ENCODE peak calls at places on chromosome 15, in nine cellular contexts. L is chondrocyte; X is H4; B is endothelial cell; T is NCI-H1930; C is SK-N-DZ; V is stimulated activated CD4-positive, alpha-beta T cell treated with anti-CD3 and anti-CD28 coated beads, TNF-alpha, amount 100 ng/mL, for 24 hours; Z is germinal center; A is M059J. Y is an unnamed sample.

GRCh38 chr15:40338921-40339620 is 1.7 kb downstream of the CCDC9B start:
- DNase-seq in L (no peak), X (peak), B (no peak), T (no peak), C (no peak), V (no peak), Z (no peak), A (peak), Y (peak)

GRCh38 chr15:48939686-48940085 is 24.0 kb downstream of the SHC4 start:
- DNase-seq in L (no peak), X (peak), B (no peak), T (no peak), C (no peak), V (no peak), Z (no peak), A (peak), Y (peak)

GRCh38 chr15:98653686-98654085 is 5.3 kb downstream of the IGF1R start:
- DNase-seq in L (no peak), X (no peak), B (no peak), T (no peak), C (no peak), V (no peak), Z (no peak), A (no peak), Y (no peak)

GRCh38 chr15:66947471-66947870 is 117.9 kb upstream of the SMAD3 start:
- DNase-seq in L (no peak), X (no peak), B (no peak), T (no peak), C (no peak), V (no peak), Z (no peak), A (no peak), Y (no peak)

GRCh38 chr15:41775651-41776050 is 1.4 kb downstream of the MAPKBP1 start:
- DNase-seq in L (no peak), X (no peak), B (no peak), T (no peak), C (no peak), V (no peak), Z (no peak), A (peak), Y (peak)

GRCh38 chr15:42591238-42591936 is 16.0 kb downstream of the STARD9 start:
- DNase-seq in L (no peak), X (peak), B (no peak), T (no peak), C (no peak), V (no peak), Z (peak), A (peak), Y (peak)

GRCh38 chr15:45228931-45229330 is 23.1 kb upstream of the SLC28A2 start:
- DNase-seq in L (no peak), X (no peak), B (no peak), T (no peak), C (no peak), V (no peak), Z (no peak), A (peak), Y (no peak)

GRCh38 chr15:92877000-92877399 is 23.1 kb upstream of the CHD2 start:
- DNase-seq in L (no peak), X (no peak), B (no peak), T (no peak), C (no peak), V (no peak), Z (no peak), A (no peak), Y (no peak)

GRCh38 chr15:90883971-90884718 is at the start of gene FES:
- DNase-seq in L (peak), X (no peak), B (peak), T (no peak), C (no peak), V (no peak), Z (no peak), A (no peak), Y (no peak)

GRCh38 chr15:48186271-48186670 is 5.2 kb upstream of the CTXN2 start:
- DNase-seq in L (no peak), X (no peak), B (no peak), T (no peak), C (peak), V (no peak), Z (no peak), A (no peak), Y (no peak)

GRCh38 chr15:26806574-26806973 is 33.7 kb upstream of the GABRB3 start:
- DNase-seq in L (no peak), X (no peak), B (no peak), T (no peak), C (no peak), V (no peak), Z (no peak), A (no peak), Y (no peak)

GRCh38 chr15:60006203-60006782 is 2.2 kb downstream of the FOXB1 start:
- DNase-seq in L (no peak), X (peak), B (peak), T (no peak), C (no peak), V (peak), Z (no peak), A (peak), Y (peak)

Y was measured in pons.